ENCODE peak calls at places on chromosomes 3 and 15, in nine cellular contexts. P is endothelial cell; S is naive thymus-derived CD8-positive, alpha-beta T cell; X is stromal cell of bone marrow; Y is nephron progenitor cell; A is NCI-H1417; N is H7; J is GM04504; M is GM12892. Q is an unnamed sample.

GRCh38 chr15:33656090-33656670 is 312.1 kb upstream of the CHRM5 start:
- DNase-seq in P (no peak), S (no peak), X (no peak), Y (no peak), A (no peak), N (no peak), J (no peak), M (no peak), Q (no peak)

GRCh38 chr15:71599404-71600225 is 210.7 kb upstream of the NR2E3 start:
- DNase-seq in P (no peak), S (no peak), X (no peak), Y (no peak), A (no peak), N (no peak), J (no peak), M (no peak), Q (no peak)

GRCh38 chr3:185914911-185915629 is 22.7 kb downstream of the TRA2B start:
- DNase-seq in P (no peak), S (no peak), X (no peak), Y (no peak), A (no peak), N (no peak), J (no peak), M (no peak), Q (no peak)

GRCh38 chr15:64151727-64152506 is at the start of gene SNX22:
- DNase-seq in P (no peak), S (no peak), X (no peak), Y (peak), A (no peak), N (peak), J (no peak), M (no peak), Q (no peak)

GRCh38 chr3:170424879-170425278 is 6.2 kb downstream of the CLDN11 start:
- DNase-seq in P (no peak), S (no peak), X (no peak), Y (no peak), A (no peak), N (no peak), J (no peak), M (no peak), Q (no peak)

GRCh38 chr3:29693863-29694262 is 413.0 kb downstream of the RBMS3 start:
- DNase-seq in P (peak), S (no peak), X (no peak), Y (peak), A (no peak), N (peak), J (peak), M (no peak), Q (peak)

GRCh38 chr15:66224946-66225345 is 28.6 kb downstream of the MEGF11 start:
- DNase-seq in P (no peak), S (no peak), X (no peak), Y (no peak), A (peak), N (no peak), J (no peak), M (no peak), Q (no peak)

GRCh38 chr15:78129098-78130011 is 1.9 kb downstream of the CIB2 start:
- DNase-seq in P (no peak), S (no peak), X (no peak), Y (peak), A (no peak), N (peak), J (no peak), M (no peak), Q (no peak)

GRCh38 chr3:171851685-171852084 is 8.5 kb downstream of the TMEM212 start:
- DNase-seq in P (no peak), S (no peak), X (no peak), Y (no peak), A (no peak), N (no peak), J (no peak), M (no peak), Q (no peak)

GRCh38 chr3:53311882-53312281 is 35.5 kb downstream of the DCP1A start:
- DNase-seq in P (no peak), S (no peak), X (no peak), Y (no peak), A (no peak), N (no peak), J (no peak), M (no peak), Q (no peak)

GRCh38 chr3:107969994-107970896 is 120.6 kb downstream of the CD47 start:
- DNase-seq in P (no peak), S (no peak), X (no peak), Y (no peak), A (peak), N (no peak), J (no peak), M (no peak), Q (no peak)

Q was measured in Caco-2.